ENCODE peak calls at places on chromosomes 1 and 21, in seven cellular contexts. H is NCI-H460; O is EL; U is activated gamma-delta T cell treated with anti-CD3 and anti-CD28 coated beads, Interleukin-2, amount 50 U/mL, for 16 hours; D is activated CD4-positive, alpha-beta T cell treated with anti-CD3 and anti-CD28 coated beads, Interleukin-2, amount 50 U/mL, for 48 hours; L is stimulated activated CD8-positive, alpha-beta memory T cell treated with anti-CD3 and anti-CD28 coated beads, Interleukin-7, amount 100 ng/mL, for 1 hour; G is left ventricle myocardium superior. P is an unnamed sample.
A peak's percentile ranks its signal among the peaks of the same experiment; 100 is the strongest.

GRCh38 chr1:82861749-82862148 is 1061.0 kb downstream of the ADGRL2 start:
- DNase-seq in D (no peak), L (no peak), G (no peak), U (no peak), O (no peak), H (no peak), P (no peak)

GRCh38 chr1:94110946-94111740 is 9.8 kb downstream of the ABCA4 start:
- DNase-seq in U (no peak), D (no peak), O (no peak), G (no peak), H (no peak), L (no peak), P (no peak)

GRCh38 chr1:227899820-227900449 is 47.8 kb downstream of the WNT9A start:
- DNase-seq in O (no peak), D (no peak), L (no peak), U (no peak), G (peak; percentile 16), H (no peak), P (no peak)

GRCh38 chr1:55284856-55285255 is 69.7 kb upstream of the USP24 start:
- DNase-seq in U (no peak), H (peak; percentile 47), L (no peak), O (peak; percentile 57), G (no peak), D (no peak), P (no peak)

GRCh38 chr1:222167111-222167510 is 380.8 kb downstream of the HHIPL2 start:
- DNase-seq in D (peak; percentile 11), G (peak; percentile 43), L (no peak), U (no peak), H (peak; percentile 5), O (peak; percentile 97), P (no peak)

GRCh38 chr21:35540950-35541632 is 492.0 kb upstream of the RUNX1 start:
- DNase-seq in O (peak; percentile 47), H (no peak), G (no peak), D (no peak), U (no peak), L (no peak), P (no peak)

GRCh38 chr1:93692001-93692400 is 10.4 kb upstream of the BCAR3 start:
- DNase-seq in O (no peak), G (no peak), H (no peak), D (no peak), L (no peak), U (no peak), P (no peak)

GRCh38 chr1:199020046-199020445 is 381.2 kb downstream of the PTPRC start:
- DNase-seq in G (no peak), O (no peak), D (no peak), H (peak; percentile 18), L (no peak), U (no peak), P (peak; percentile 47)

P was measured in KG1.